ENCODE peak calls at places on chromosomes 1 and 21, in nine cellular contexts. A, Q, M, F, Y, E, P, H and V are unnamed samples.

GRCh38 chr1:160522622-160523345 is at the start of gene SLAMF6:
- DNase-seq in A (no peak), Q (no peak), M (no peak), F (no peak), Y (no peak), E (no peak), P (no peak), H (no peak), V (no peak)

GRCh38 chr1:188140958-188141357 is 1312.2 kb downstream of the PLA2G4A start:
- DNase-seq in A (no peak), Q (no peak), M (no peak), F (no peak), Y (no peak), E (peak), P (no peak), H (no peak), V (no peak)

GRCh38 chr1:30933874-30934252 is 25.3 kb upstream of the SDC3 start:
- DNase-seq in A (no peak), Q (no peak), M (peak), F (peak), Y (no peak), E (no peak), P (no peak), H (no peak), V (no peak)

GRCh38 chr1:156845055-156845952 is 13.6 kb downstream of the INSRR start:
- DNase-seq in A (no peak), Q (no peak), M (no peak), F (no peak), Y (peak), E (no peak), P (peak), H (no peak), V (no peak)

GRCh38 chr21:42306366-42307035 is 8.7 kb downstream of the TFF3 start:
- DNase-seq in A (no peak), Q (no peak), M (no peak), F (no peak), Y (no peak), E (no peak), P (no peak), H (peak), V (no peak)

GRCh38 chr1:181676269-181676668 is 193.0 kb downstream of the CACNA1E start:
- DNase-seq in A (peak), Q (no peak), M (no peak), F (peak), Y (peak), E (no peak), P (peak), H (peak), V (peak)

GRCh38 chr1:102919659-102920058 is 188.7 kb downstream of the COL11A1 start:
- DNase-seq in A (no peak), Q (no peak), M (peak), F (no peak), Y (no peak), E (no peak), P (no peak), H (no peak), V (no peak)

GRCh38 chr1:3638676-3639075 is 11.2 kb downstream of the WRAP73 start:
- DNase-seq in A (no peak), Q (peak), M (no peak), F (no peak), Y (no peak), E (no peak), P (no peak), H (no peak), V (peak)

GRCh38 chr1:226541631-226542622 is 6.6 kb upstream of the STUM start:
- DNase-seq in A (no peak), Q (no peak), M (no peak), F (no peak), Y (no peak), E (no peak), P (no peak), H (no peak), V (no peak)

GRCh38 chr1:12127206-12127810 is 39.5 kb upstream of the TNFRSF1B start:
- DNase-seq in A (no peak), Q (no peak), M (no peak), F (no peak), Y (no peak), E (no peak), P (no peak), H (no peak), V (no peak)

GRCh38 chr1:62358974-62359373 is 39.7 kb upstream of the KANK4 start:
- DNase-seq in A (no peak), Q (no peak), M (no peak), F (no peak), Y (no peak), E (no peak), P (no peak), H (peak), V (no peak)

GRCh38 chr21:37445228-37445627 is 78.7 kb downstream of the DYRK1A start:
- DNase-seq in A (no peak), Q (no peak), M (peak), F (no peak), Y (no peak), E (no peak), P (no peak), H (no peak), V (no peak)

GRCh38 chr21:26572668-26573381 is at the start of gene CYYR1:
- DNase-seq in A (no peak), Q (peak), M (peak), F (no peak), Y (peak), E (no peak), P (peak), H (peak), V (no peak)

GRCh38 chr1:71294178-71294577 is 213.3 kb upstream of the ZRANB2 start:
- DNase-seq in A (no peak), Q (no peak), M (peak), F (no peak), Y (no peak), E (no peak), P (no peak), H (no peak), V (no peak)

GRCh38 chr1:101975371-101975770 is 21.4 kb downstream of the OLFM3 start:
- DNase-seq in A (no peak), Q (no peak), M (no peak), F (no peak), Y (no peak), E (no peak), P (no peak), H (no peak), V (no peak)

GRCh38 chr1:41392528-41392924 is 31.3 kb downstream of the FOXO6 start:
- DNase-seq in A (no peak), Q (no peak), M (no peak), F (no peak), Y (no peak), E (no peak), P (no peak), H (no peak), V (no peak)

GRCh38 chr1:231418101-231418740 is 3.9 kb downstream of the EGLN1 start:
- DNase-seq in A (no peak), Q (no peak), M (no peak), F (no peak), Y (no peak), E (no peak), P (no peak), H (no peak), V (no peak)

GRCh38 chr1:208222376-208223110 is 21.6 kb downstream of the PLXNA2 start:
- DNase-seq in A (no peak), Q (no peak), M (no peak), F (no peak), Y (no peak), E (no peak), P (no peak), H (no peak), V (no peak)

GRCh38 chr1:176745945-176746344 is 283.0 kb downstream of the PAPPA2 start:
- DNase-seq in A (no peak), Q (no peak), M (no peak), F (peak), Y (no peak), E (no peak), P (no peak), H (no peak), V (no peak)

GRCh38 chr1:109654519-109654918 is 1.4 kb upstream of the GSTM4 start:
- DNase-seq in A (no peak), Q (no peak), M (no peak), F (no peak), Y (no peak), E (no peak), P (no peak), H (no peak), V (no peak)

GRCh38 chr1:221439008-221439733 is 302.7 kb downstream of the DUSP10 start:
- DNase-seq in A (no peak), Q (no peak), M (peak), F (peak), Y (no peak), E (no peak), P (no peak), H (no peak), V (peak)

GRCh38 chr1:154326546-154327465 is 1.5 kb downstream of the ATP8B2 start:
- DNase-seq in A (no peak), Q (peak), M (peak), F (no peak), Y (no peak), E (no peak), P (no peak), H (peak), V (no peak)

GRCh38 chr1:31069392-31069791 is 3.9 kb upstream of the PUM1 start:
- DNase-seq in A (no peak), Q (peak), M (no peak), F (no peak), Y (no peak), E (no peak), P (no peak), H (no peak), V (no peak)

GRCh38 chr1:200245492-200245891 is 164.3 kb downstream of the ZNF281 start:
- DNase-seq in A (no peak), Q (no peak), M (peak), F (no peak), Y (no peak), E (no peak), P (no peak), H (no peak), V (no peak)

GRCh38 chr1:114388432-114389003 is 122.5 kb downstream of the TRIM33 start:
- DNase-seq in A (no peak), Q (no peak), M (no peak), F (no peak), Y (no peak), E (no peak), P (no peak), H (no peak), V (no peak)